ENCODE peak calls at places on chromosomes 16 and 17, in ten cellular contexts. One of them, this sample, is unnamed.

GRCh38 chr17:64020068-64020766 is at the start of gene ICAM2:
- DNase-seq in A549: no peak
- DNase-seq in EL: no peak
- DNase-seq in epithelial cell of esophagus: no peak
- DNase-seq in CD4-positive, alpha-beta memory T cell: peak; percentile 99
- DNase-seq in hippocampal formation: no peak
- DNase-seq in HCEC 1CT: no peak
- DNase-seq in ACHN: peak; percentile 20
- DNase-seq in caudate nucleus: no peak
- DNase-seq in stimulated activated CD4-positive, alpha-beta T cell treated with anti-CD3 and anti-CD28 coated beads, Interleukin-15, amount 100 ng/mL, for 1 hour: peak; percentile 60
- DNase-seq in this sample: no peak

GRCh38 chr16:81313731-81314602 is 795 bp upstream of the GAN start:
- DNase-seq in A549: no peak
- DNase-seq in EL: peak; percentile 46
- DNase-seq in epithelial cell of esophagus: no peak
- DNase-seq in CD4-positive, alpha-beta memory T cell: no peak
- DNase-seq in hippocampal formation: no peak
- DNase-seq in HCEC 1CT: no peak
- DNase-seq in ACHN: no peak
- DNase-seq in caudate nucleus: no peak
- DNase-seq in stimulated activated CD4-positive, alpha-beta T cell treated with anti-CD3 and anti-CD28 coated beads, Interleukin-15, amount 100 ng/mL, for 1 hour: no peak
- DNase-seq in this sample: no peak

GRCh38 chr17:49260011-49260921 is 29.7 kb upstream of the PHOSPHO1 start:
- DNase-seq in A549: peak; percentile 85
- DNase-seq in EL: peak; percentile 89
- DNase-seq in epithelial cell of esophagus: peak; percentile 83
- DNase-seq in CD4-positive, alpha-beta memory T cell: peak; percentile 51
- DNase-seq in hippocampal formation: no peak
- DNase-seq in HCEC 1CT: peak; percentile 88
- DNase-seq in ACHN: peak; percentile 85
- DNase-seq in caudate nucleus: no peak
- DNase-seq in stimulated activated CD4-positive, alpha-beta T cell treated with anti-CD3 and anti-CD28 coated beads, Interleukin-15, amount 100 ng/mL, for 1 hour: peak; percentile 56
- DNase-seq in this sample: peak; percentile 71

GRCh38 chr17:19019041-19019941 is 14.7 kb upstream of the FAM83G start:
- DNase-seq in A549: no peak
- DNase-seq in EL: no peak
- DNase-seq in epithelial cell of esophagus: no peak
- DNase-seq in CD4-positive, alpha-beta memory T cell: peak; percentile 25
- DNase-seq in hippocampal formation: no peak
- DNase-seq in HCEC 1CT: no peak
- DNase-seq in ACHN: no peak
- DNase-seq in caudate nucleus: no peak
- DNase-seq in stimulated activated CD4-positive, alpha-beta T cell treated with anti-CD3 and anti-CD28 coated beads, Interleukin-15, amount 100 ng/mL, for 1 hour: no peak
- DNase-seq in this sample: no peak

GRCh38 chr16:58684354-58685083 is at the start of gene SLC38A7:
- DNase-seq in A549: peak; percentile 97
- DNase-seq in EL: peak; percentile 82
- DNase-seq in epithelial cell of esophagus: peak; percentile 82
- DNase-seq in CD4-positive, alpha-beta memory T cell: peak; percentile 70
- DNase-seq in hippocampal formation: peak; percentile 74
- DNase-seq in HCEC 1CT: peak; percentile 71
- DNase-seq in ACHN: peak; percentile 85
- DNase-seq in caudate nucleus: peak; percentile 65
- DNase-seq in stimulated activated CD4-positive, alpha-beta T cell treated with anti-CD3 and anti-CD28 coated beads, Interleukin-15, amount 100 ng/mL, for 1 hour: peak; percentile 56
- DNase-seq in this sample: peak; percentile 72

GRCh38 chr16:75019007-75019406 is 20.2 kb downstream of the ZNRF1 start:
- DNase-seq in A549: no peak
- DNase-seq in EL: peak; percentile 28
- DNase-seq in epithelial cell of esophagus: no peak
- DNase-seq in CD4-positive, alpha-beta memory T cell: no peak
- DNase-seq in hippocampal formation: no peak
- DNase-seq in HCEC 1CT: peak; percentile 45
- DNase-seq in ACHN: no peak
- DNase-seq in caudate nucleus: no peak
- DNase-seq in stimulated activated CD4-positive, alpha-beta T cell treated with anti-CD3 and anti-CD28 coated beads, Interleukin-15, amount 100 ng/mL, for 1 hour: no peak
- DNase-seq in this sample: no peak

GRCh38 chr16:31706318-31706717 is 167.3 kb upstream of the ZNF267 start:
- DNase-seq in A549: no peak
- DNase-seq in EL: no peak
- DNase-seq in epithelial cell of esophagus: no peak
- DNase-seq in CD4-positive, alpha-beta memory T cell: no peak
- DNase-seq in hippocampal formation: no peak
- DNase-seq in HCEC 1CT: no peak
- DNase-seq in ACHN: no peak
- DNase-seq in caudate nucleus: no peak
- DNase-seq in stimulated activated CD4-positive, alpha-beta T cell treated with anti-CD3 and anti-CD28 coated beads, Interleukin-15, amount 100 ng/mL, for 1 hour: no peak
- DNase-seq in this sample: no peak

GRCh38 chr16:1530883-1531637 is 2.4 kb upstream of the TMEM204 start:
- DNase-seq in A549: no peak
- DNase-seq in EL: peak; percentile 74
- DNase-seq in epithelial cell of esophagus: peak; percentile 24
- DNase-seq in CD4-positive, alpha-beta memory T cell: no peak
- DNase-seq in hippocampal formation: no peak
- DNase-seq in HCEC 1CT: no peak
- DNase-seq in ACHN: no peak
- DNase-seq in caudate nucleus: no peak
- DNase-seq in stimulated activated CD4-positive, alpha-beta T cell treated with anti-CD3 and anti-CD28 coated beads, Interleukin-15, amount 100 ng/mL, for 1 hour: no peak
- DNase-seq in this sample: no peak

GRCh38 chr16:3001316-3001715 is 11.4 kb upstream of the CLDN9 start:
- DNase-seq in A549: no peak
- DNase-seq in EL: no peak
- DNase-seq in epithelial cell of esophagus: no peak
- DNase-seq in CD4-positive, alpha-beta memory T cell: peak; percentile 24
- DNase-seq in hippocampal formation: no peak
- DNase-seq in HCEC 1CT: no peak
- DNase-seq in ACHN: no peak
- DNase-seq in caudate nucleus: no peak
- DNase-seq in stimulated activated CD4-positive, alpha-beta T cell treated with anti-CD3 and anti-CD28 coated beads, Interleukin-15, amount 100 ng/mL, for 1 hour: no peak
- DNase-seq in this sample: no peak

GRCh38 chr16:83200005-83200779 is 573.4 kb downstream of the CDH13 start:
- DNase-seq in A549: no peak
- DNase-seq in EL: peak; percentile 21
- DNase-seq in epithelial cell of esophagus: peak; percentile 85
- DNase-seq in CD4-positive, alpha-beta memory T cell: no peak
- DNase-seq in hippocampal formation: peak; percentile 22
- DNase-seq in HCEC 1CT: peak; percentile 55
- DNase-seq in ACHN: no peak
- DNase-seq in caudate nucleus: no peak
- DNase-seq in stimulated activated CD4-positive, alpha-beta T cell treated with anti-CD3 and anti-CD28 coated beads, Interleukin-15, amount 100 ng/mL, for 1 hour: no peak
- DNase-seq in this sample: peak; percentile 90

GRCh38 chr16:89536886-89537548 is 23.5 kb upstream of the RPL13 start:
- DNase-seq in A549: no peak
- DNase-seq in EL: no peak
- DNase-seq in epithelial cell of esophagus: no peak
- DNase-seq in CD4-positive, alpha-beta memory T cell: no peak
- DNase-seq in hippocampal formation: peak; percentile 79
- DNase-seq in HCEC 1CT: no peak
- DNase-seq in ACHN: no peak
- DNase-seq in caudate nucleus: peak; percentile 46
- DNase-seq in stimulated activated CD4-positive, alpha-beta T cell treated with anti-CD3 and anti-CD28 coated beads, Interleukin-15, amount 100 ng/mL, for 1 hour: no peak
- DNase-seq in this sample: no peak

GRCh38 chr16:27463741-27464662 is 62.0 kb downstream of the IL21R start:
- DNase-seq in A549: no peak
- DNase-seq in EL: no peak
- DNase-seq in epithelial cell of esophagus: no peak
- DNase-seq in CD4-positive, alpha-beta memory T cell: peak; percentile 77
- DNase-seq in hippocampal formation: no peak
- DNase-seq in HCEC 1CT: no peak
- DNase-seq in ACHN: no peak
- DNase-seq in caudate nucleus: no peak
- DNase-seq in stimulated activated CD4-positive, alpha-beta T cell treated with anti-CD3 and anti-CD28 coated beads, Interleukin-15, amount 100 ng/mL, for 1 hour: no peak
- DNase-seq in this sample: no peak

GRCh38 chr16:88669986-88670385 is 7.1 kb upstream of the MVD start:
- DNase-seq in A549: no peak
- DNase-seq in EL: no peak
- DNase-seq in epithelial cell of esophagus: no peak
- DNase-seq in CD4-positive, alpha-beta memory T cell: no peak
- DNase-seq in hippocampal formation: no peak
- DNase-seq in HCEC 1CT: no peak
- DNase-seq in ACHN: no peak
- DNase-seq in caudate nucleus: no peak
- DNase-seq in stimulated activated CD4-positive, alpha-beta T cell treated with anti-CD3 and anti-CD28 coated beads, Interleukin-15, amount 100 ng/mL, for 1 hour: no peak
- DNase-seq in this sample: no peak

GRCh38 chr16:16925432-16925831 is 545.3 kb downstream of the XYLT1 start:
- DNase-seq in A549: no peak
- DNase-seq in EL: no peak
- DNase-seq in epithelial cell of esophagus: no peak
- DNase-seq in CD4-positive, alpha-beta memory T cell: no peak
- DNase-seq in hippocampal formation: no peak
- DNase-seq in HCEC 1CT: no peak
- DNase-seq in ACHN: no peak
- DNase-seq in caudate nucleus: no peak
- DNase-seq in stimulated activated CD4-positive, alpha-beta T cell treated with anti-CD3 and anti-CD28 coated beads, Interleukin-15, amount 100 ng/mL, for 1 hour: no peak
- DNase-seq in this sample: no peak

GRCh38 chr17:77726549-77726957 is 231.9 kb upstream of the TNRC6C start:
- DNase-seq in A549: no peak
- DNase-seq in EL: no peak
- DNase-seq in epithelial cell of esophagus: no peak
- DNase-seq in CD4-positive, alpha-beta memory T cell: no peak
- DNase-seq in hippocampal formation: no peak
- DNase-seq in HCEC 1CT: no peak
- DNase-seq in ACHN: no peak
- DNase-seq in caudate nucleus: no peak
- DNase-seq in stimulated activated CD4-positive, alpha-beta T cell treated with anti-CD3 and anti-CD28 coated beads, Interleukin-15, amount 100 ng/mL, for 1 hour: no peak
- DNase-seq in this sample: no peak

This sample was measured in mammary epithelial cell.